ENCODE peak calls at places on chromosomes 7 and 10, in nine cellular contexts. M is skeletal muscle cell; J is T-helper 9 cell; S is HFFc6; P is CD8-positive, alpha-beta memory T cell; N is WTC11; W is activated T-helper 1 cell treated with anti-CD3 and anti-CD28 coated beads, Interleukin-12 subunit alpha, Interleukin-12 subunit beta, Interleukin-2, Interleukin-4 antibody, amounts not matched to agents 30 ng/mL and 10 ng/mL and 1 ng/mL, durations not matched to agents 14 hours and 24 hours and 36 hours; Z is KBM-7; E is activated CD8-positive, alpha-beta memory T cell treated with anti-CD3 and anti-CD28 coated beads for 4 hours. B is an unnamed sample.

GRCh38 chr7:129828989-129829676 is 123.6 kb downstream of the UBE2H start:
- DNase-seq in M (no peak), J (no peak), S (no peak), P (no peak), N (no peak), W (no peak), Z (no peak), E (no peak), B (peak; percentile 79)

GRCh38 chr10:123147635-123148413 is at the start of gene HMX2:
- DNase-seq in M (no peak), J (no peak), S (no peak), P (no peak), N (peak; percentile 83), W (no peak), Z (peak; percentile 72), E (no peak), B (peak; percentile 84)

GRCh38 chr10:86899670-86900276 is 57.6 kb downstream of the MMRN2 start:
- DNase-seq in M (no peak), J (peak; percentile 18), S (peak; percentile 56), P (peak; percentile 3), N (peak; percentile 56), W (peak; percentile 10), Z (peak; percentile 65), E (peak; percentile 8), B (peak; percentile 61)

GRCh38 chr7:81919494-81919893 is 149.6 kb upstream of the HGF start:
- DNase-seq in M (no peak), J (no peak), S (no peak), P (no peak), N (no peak), W (no peak), Z (no peak), E (no peak), B (no peak)

GRCh38 chr10:32048282-32048681 is 7.9 kb downstream of the KIF5B start:
- DNase-seq in M (no peak), J (no peak), S (no peak), P (no peak), N (no peak), W (no peak), Z (no peak), E (no peak), B (no peak)

GRCh38 chr10:72659694-72660093 is 32.2 kb upstream of the MCU start:
- DNase-seq in M (no peak), J (no peak), S (no peak), P (no peak), N (no peak), W (no peak), Z (no peak), E (no peak), B (no peak)

GRCh38 chr7:33423646-33424020 is 294.3 kb downstream of the BBS9 start:
- DNase-seq in M (no peak), J (no peak), S (no peak), P (no peak), N (peak; percentile 35), W (no peak), Z (peak; percentile 5), E (no peak), B (no peak)

GRCh38 chr10:94314913-94315545 is 47.7 kb downstream of the NOC3L start:
- DNase-seq in M (peak; percentile 62), J (no peak), S (no peak), P (no peak), N (no peak), W (no peak), Z (no peak), E (no peak), B (no peak)

GRCh38 chr7:48144291-48144768 is 26.9 kb upstream of the ABCA13 start:
- DNase-seq in M (no peak), J (no peak), S (no peak), P (no peak), N (no peak), W (no peak), Z (no peak), E (no peak), B (no peak)

GRCh38 chr10:34049887-34050286 is 715.4 kb upstream of the NRP1 start:
- DNase-seq in M (peak; percentile 70), J (no peak), S (no peak), P (no peak), N (no peak), W (no peak), Z (no peak), E (no peak), B (no peak)

GRCh38 chr10:110416776-110417732 is 80.7 kb upstream of the DUSP5 start:
- DNase-seq in M (no peak), J (no peak), S (no peak), P (no peak), N (no peak), W (no peak), Z (no peak), E (no peak), B (no peak)

GRCh38 chr10:11176746-11177145 is 159.1 kb downstream of the CELF2 start:
- DNase-seq in M (no peak), J (no peak), S (no peak), P (no peak), N (no peak), W (peak; percentile 49), Z (peak; percentile 56), E (no peak), B (no peak)

GRCh38 chr7:102467581-102468415 is 3.0 kb downstream of the LRWD1 start:
- DNase-seq in M (no peak), J (no peak), S (no peak), P (no peak), N (no peak), W (no peak), Z (no peak), E (no peak), B (no peak)

GRCh38 chr10:70430489-70431445 is 10.7 kb downstream of the NODAL start:
- DNase-seq in M (peak; percentile 62), J (no peak), S (peak; percentile 50), P (no peak), N (peak; percentile 33), W (no peak), Z (no peak), E (no peak), B (no peak)

B was measured in NCI-H1436.